ENCODE peak calls at places on chromosomes 4 and X, in seven cellular contexts. X, A, S, P, U, G and W are unnamed samples.

GRCh38 chrX:153494541-153495361 is at the start of gene BGN:
- DNase-seq in U (peak), G (no peak), S (no peak), A (no peak), P (no peak), X (no peak), W (peak)

GRCh38 chrX:111200327-111200726 is 70.0 kb downstream of the CAPN6 start:
- DNase-seq in X (no peak), U (no peak), S (no peak), A (no peak), G (no peak), P (no peak), W (no peak)

GRCh38 chrX:39574178-39574577 is 523.6 kb downstream of the BCOR start:
- DNase-seq in P (no peak), S (no peak), X (no peak), U (no peak), A (no peak), G (peak), W (no peak)

GRCh38 chrX:13293700-13294099 is 26.2 kb downstream of the ATXN3L start:
- DNase-seq in U (peak), A (no peak), G (no peak), X (no peak), S (no peak), P (no peak), W (no peak)

GRCh38 chr4:57080781-57081650 is 29.2 kb downstream of the IGFBP7 start:
- DNase-seq in U (peak), X (no peak), G (no peak), A (peak), P (peak), S (no peak), W (peak)

GRCh38 chr4:88621763-88622327 is 29.6 kb downstream of the HERC3 start:
- DNase-seq in A (no peak), U (no peak), G (no peak), S (no peak), X (no peak), P (no peak), W (no peak)

GRCh38 chrX:69238153-69238959 is 73.1 kb upstream of the PJA1 start:
- DNase-seq in X (no peak), G (no peak), U (no peak), A (no peak), P (no peak), S (no peak), W (no peak)

GRCh38 chr4:52015366-52015765 is 4.8 kb downstream of the LRRC66 start:
- DNase-seq in G (no peak), U (peak), A (no peak), S (no peak), P (no peak), X (no peak), W (peak)

GRCh38 chrX:110194977-110195376 is 122.9 kb downstream of the AMMECR1 start:
- DNase-seq in U (no peak), X (no peak), G (no peak), A (no peak), P (no peak), S (no peak), W (no peak)

GRCh38 chr4:87038837-87039715 is 104.3 kb downstream of the AFF1 start:
- DNase-seq in X (no peak), S (no peak), A (peak), P (no peak), G (no peak), U (peak), W (no peak)